ENCODE peak calls at places on chromosomes 1 and 21, in five cellular contexts. C is mammary epithelial cell; I is DND-41; A is CD4-positive, alpha-beta memory T cell; T is heart right ventricle. F is an unnamed sample.
A peak's percentile ranks its signal among the peaks of the same experiment; 100 is the strongest.

GRCh38 chr1:213987876-213988638 is at the start of gene PROX1:
- DNase-seq in C (peak; percentile 68), I (no peak), A (peak; percentile 28), T (peak; percentile 75), F (peak; percentile 94)

GRCh38 chr1:63033211-63033610 is 249.3 kb downstream of the ATG4C start:
- DNase-seq in C (no peak), I (no peak), A (no peak), T (no peak), F (no peak)

GRCh38 chr21:15195768-15196167 is 131.0 kb upstream of the NRIP1 start:
- DNase-seq in C (no peak), I (no peak), A (no peak), T (no peak), F (no peak)

GRCh38 chr1:207805841-207806421 is 54.1 kb downstream of the CD46 start:
- DNase-seq in C (peak; percentile 91), I (no peak), A (no peak), T (peak; percentile 76), F (peak; percentile 96)

GRCh38 chr1:205241366-205242030 is 13.8 kb downstream of the TMCC2 start:
- DNase-seq in C (no peak), I (no peak), A (no peak), T (no peak), F (no peak)

GRCh38 chr1:110976089-110976488 is 12.4 kb upstream of the LRIF1 start:
- DNase-seq in C (no peak), I (no peak), A (no peak), T (no peak), F (no peak)

GRCh38 chr1:205925730-205926129 is 17.5 kb downstream of the SLC26A9 start:
- DNase-seq in C (peak; percentile 19), I (no peak), A (no peak), T (no peak), F (no peak)

GRCh38 chr1:16958475-16958874 is 21.9 kb downstream of the MFAP2 start:
- DNase-seq in C (no peak), I (no peak), A (no peak), T (no peak), F (no peak)

GRCh38 chr21:28299946-28300345 is 692.7 kb downstream of the LTN1 start:
- DNase-seq in C (no peak), I (no peak), A (no peak), T (no peak), F (no peak)

GRCh38 chr1:54808443-54809207 is 7.5 kb upstream of the TTC22 start:
- DNase-seq in C (no peak), I (no peak), A (no peak), T (no peak), F (no peak)

GRCh38 chr1:110602466-110602865 is 3.7 kb downstream of the KCNA2 start:
- DNase-seq in C (no peak), I (no peak), A (no peak), T (no peak), F (no peak)

GRCh38 chr1:205963352-205963751 is 20.1 kb upstream of the SLC26A9 start:
- DNase-seq in C (peak; percentile 97), I (no peak), A (no peak), T (no peak), F (no peak)

GRCh38 chr21:45937721-45938452 is 43.7 kb upstream of the COL6A1 start:
- DNase-seq in C (no peak), I (no peak), A (no peak), T (no peak), F (no peak)

GRCh38 chr1:232868793-232869491 is 63.7 kb downstream of the MAP10 start:
- DNase-seq in C (peak; percentile 90), I (peak; percentile 20), A (no peak), T (no peak), F (no peak)

GRCh38 chr1:235417101-235417697 is 50.0 kb downstream of the TBCE start:
- DNase-seq in C (peak; percentile 64), I (peak; percentile 69), A (peak; percentile 69), T (no peak), F (peak; percentile 87)

GRCh38 chr1:68969430-68969829 is 472.5 kb upstream of the DEPDC1 start:
- DNase-seq in C (no peak), I (no peak), A (no peak), T (no peak), F (no peak)

GRCh38 chr1:248839168-248839555 is 1.1 kb downstream of the ZNF672 start:
- DNase-seq in C (no peak), I (no peak), A (no peak), T (no peak), F (no peak)

GRCh38 chr1:184854036-184854435 is 99.4 kb upstream of the EDEM3 start:
- DNase-seq in C (no peak), I (no peak), A (no peak), T (no peak), F (no peak)

DNA sequence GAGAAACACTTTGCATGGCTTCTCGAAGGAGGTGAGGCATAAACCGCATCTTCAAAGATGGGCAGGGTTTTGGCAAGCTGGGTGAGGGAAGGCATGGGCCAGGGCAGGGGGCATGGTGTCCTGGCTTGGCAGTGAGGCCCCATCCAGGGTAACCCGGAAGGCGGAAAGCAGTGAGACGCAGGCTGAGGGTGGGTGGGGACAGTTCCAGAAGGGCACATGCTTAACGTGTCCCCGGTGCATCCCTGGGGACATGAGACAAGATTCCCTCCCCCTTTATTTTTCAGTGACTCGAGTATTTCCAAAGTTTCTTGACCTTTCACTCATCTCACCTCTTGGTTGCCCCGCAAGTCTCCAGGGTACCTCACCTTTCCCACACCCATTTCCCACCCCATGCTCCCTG is 122.8 kb upstream of the SLC25A33 start:
- DNase-seq in C (no peak), I (peak; percentile 65), A (no peak), T (no peak), F (no peak)
- H3K4me3 ChIP-seq in C (no peak overlapping the region), I (no peak overlapping the region), A (no peak overlapping the region), T (no peak overlapping the region), F (no peak overlapping the region)

GRCh38 chr1:226606311-226607267 is 58.0 kb downstream of the STUM start:
- DNase-seq in C (no peak), I (no peak), A (no peak), T (no peak), F (peak; percentile 78)
- H3K4me1 ChIP-seq in C (peaks cover 24% of the 10 kb centered on the region), I (no peaks in the 10 kb centered on the region), A (no peaks in the 10 kb centered on the region), T (peaks cover 52% of the 10 kb centered on the region), F (peaks cover 56% of the 10 kb centered on the region)

GRCh38 chr1:202365092-202365815 is 16.8 kb downstream of the PPP1R12B start:
- DNase-seq in C (peak; percentile 40), I (no peak), A (no peak), T (no peak), F (peak; percentile 77)

GRCh38 chr1:202361224-202361623 is 12.7 kb downstream of the PPP1R12B start:
- DNase-seq in C (no peak), I (no peak), A (no peak), T (no peak), F (no peak)

GRCh38 chr1:202367200-202367742 is 18.8 kb downstream of the PPP1R12B start:
- DNase-seq in C (no peak), I (no peak), A (no peak), T (no peak), F (no peak)

GRCh38 chr1:202361701-202362100 is 13.2 kb downstream of the PPP1R12B start:
- DNase-seq in C (no peak), I (no peak), A (no peak), T (no peak), F (no peak)

GRCh38 chr1:202362212-202362611 is 13.7 kb downstream of the PPP1R12B start:
- DNase-seq in C (no peak), I (no peak), A (no peak), T (no peak), F (no peak)
- H3K4me3 ChIP-seq in C (no peak overlapping the region), I (no peak overlapping the region), A (no peak overlapping the region), T (no peak overlapping the region), F (no peak overlapping the region)

GRCh38 chr1:31580513-31580870 is 4.2 kb downstream of the TINAGL1 start:
- DNase-seq in C (no peak), I (no peak), A (no peak), T (no peak), F (peak; percentile 46)

GRCh38 chr1:31577515-31578191 is 1.3 kb downstream of the TINAGL1 start:
- DNase-seq in C (peak; percentile 66), I (no peak), A (no peak), T (no peak), F (no peak)

GRCh38 chr1:31576743-31577455 is 584 bp downstream of the TINAGL1 start:
- DNase-seq in C (no peak), I (no peak), A (no peak), T (no peak), F (no peak)

GRCh38 chr1:31580891-31581603 is 4.7 kb downstream of the TINAGL1 start:
- DNase-seq in C (no peak), I (no peak), A (no peak), T (no peak), F (no peak)

DNA sequence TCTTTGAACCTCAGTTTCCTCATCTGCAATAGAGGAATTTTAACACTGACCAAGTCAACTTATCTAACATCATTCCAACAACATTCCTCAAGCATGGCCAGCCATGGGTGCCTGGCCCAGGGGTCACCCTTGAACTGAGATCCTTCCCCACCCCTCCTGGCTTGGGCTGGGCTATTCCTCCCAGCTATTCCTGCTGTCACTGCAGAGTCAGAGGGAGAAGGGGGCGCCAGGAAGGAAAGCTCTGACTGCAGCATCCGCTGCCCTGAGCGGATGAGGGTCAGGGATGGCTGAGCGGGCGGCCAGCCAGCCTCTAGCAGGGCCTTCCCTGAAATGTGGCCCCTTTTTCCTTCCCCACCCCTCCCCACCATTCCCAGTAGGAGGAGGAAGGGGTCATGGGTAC is 3.1 kb downstream of the TINAGL1 start:
- DNase-seq in C (no peak), I (no peak), A (no peak), T (no peak), F (peak; percentile 49)
- H3K4me1 ChIP-seq in C (peaks cover 69% of the 10 kb centered on the region), I (no peaks in the 10 kb centered on the region), A (no peaks in the 10 kb centered on the region), T (peaks cover 74% of the 10 kb centered on the region), F (peaks cover 34% of the 10 kb centered on the region)

GRCh38 chr1:20185834-20186782 is at the start of the genes PLA2G2C and UBXN10:
- DNase-seq in C (no peak), I (peak; percentile 74), A (peak; percentile 36), T (peak; percentile 76), F (peak; percentile 60)
- H3K4me3 ChIP-seq in C (no peak within 1 kb of the TSS), I (no peak within 1 kb of the TSS), A (peak within 1 kb of the TSS; percentile 49), T (peak within 1 kb of the TSS; percentile 59), F (peak within 1 kb of the TSS; percentile 49)

GRCh38 chr1:203202431-203203245 is 16.1 kb upstream of the CHI3L1 start:
- DNase-seq in C (peak; percentile 17), I (no peak), A (no peak), T (peak; percentile 43), F (no peak)
- H3K4me1 ChIP-seq in C (peaks cover 15% of the 10 kb centered on the region), I (no peaks in the 10 kb centered on the region), A (no peaks in the 10 kb centered on the region), T (peaks cover 22% of the 10 kb centered on the region), F (peaks cover 2% of the 10 kb centered on the region)

DNA sequence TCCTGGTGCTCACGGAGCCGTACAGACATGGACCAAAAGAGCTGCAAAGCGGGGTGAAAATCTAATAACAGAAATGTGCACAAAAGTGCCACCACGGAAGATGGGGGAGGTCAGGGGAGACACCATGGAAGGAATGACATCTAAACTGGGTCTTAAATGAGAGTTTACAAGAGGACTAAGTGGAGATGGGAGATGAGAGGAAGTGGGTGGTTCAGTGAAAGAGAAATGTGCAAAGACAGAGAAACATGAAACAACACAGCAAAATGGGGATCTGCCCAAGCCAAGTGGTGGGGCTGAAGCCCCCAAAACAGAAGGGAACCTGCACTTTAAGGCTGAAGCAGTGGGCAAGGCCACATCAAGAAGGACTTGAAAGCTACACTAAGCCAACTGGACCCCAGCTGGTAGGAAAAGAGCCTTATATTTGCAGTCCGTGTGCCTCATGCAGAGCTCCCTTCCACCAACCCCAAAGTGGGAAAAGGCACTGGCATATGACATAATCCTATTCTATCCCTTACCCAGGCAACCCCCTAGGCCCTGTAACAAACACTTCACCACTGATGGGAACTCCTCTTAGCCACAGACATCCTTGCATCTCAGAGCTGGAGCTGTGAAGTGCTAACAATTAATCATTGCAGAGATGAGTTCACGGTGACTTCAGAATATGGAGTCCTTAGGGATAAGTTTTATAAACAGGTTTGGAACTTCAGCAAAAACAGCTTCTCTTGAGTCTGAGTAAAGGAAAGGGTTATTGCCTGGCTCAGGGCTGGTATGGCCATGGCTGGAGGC is 198.6 kb upstream of the EDN2 start:
- DNase-seq in C (no peak), I (no peak), A (no peak), T (no peak), F (no peak)
- H3K4me3 ChIP-seq in C (no peak overlapping the region), I (no peak overlapping the region), A (no peak overlapping the region), T (no peak overlapping the region), F (no peak overlapping the region)